ENCODE peak calls at places on chromosomes 4 and X, in seven cellular contexts. V is GM13976, Z is fibroblast of lung, P is astrocyte, I is AG09309, N is bronchial epithelial cell, D is omental fat pad. T is an unnamed sample.

GRCh38 chr4:110087116-110087708 is 111.2 kb downstream of the ELOVL6 start:
- DNase-seq in V (no peak), Z (peak), P (peak), I (peak), N (peak), D (no peak), T (no peak)

GRCh38 chrX:39559229-39559628 is 538.5 kb downstream of the BCOR start:
- DNase-seq in V (no peak), Z (no peak), P (peak), I (no peak), N (peak), D (no peak), T (no peak)

GRCh38 chrX:136867096-136867491 is 13.4 kb downstream of the RBMX start:
- DNase-seq in V (no peak), Z (peak), P (no peak), I (no peak), N (no peak), D (no peak), T (no peak)

GRCh38 chrX:151983186-151983585 is 8.7 kb upstream of the GABRE start:
- DNase-seq in V (no peak), Z (no peak), P (no peak), I (no peak), N (peak), D (no peak), T (no peak)

GRCh38 chr4:186079698-186080097 is 10.7 kb downstream of the TLR3 start:
- DNase-seq in V (no peak), Z (no peak), P (no peak), I (no peak), N (no peak), D (no peak), T (no peak)

GRCh38 chr4:89838005-89838404 is 1.0 kb upstream of the SNCA start:
- DNase-seq in V (peak), Z (peak), P (no peak), I (no peak), N (peak), D (no peak), T (no peak)

GRCh38 chrX:13120017-13120416 is 75.6 kb upstream of the FAM9C start:
- DNase-seq in V (no peak), Z (peak), P (peak), I (no peak), N (peak), D (no peak), T (no peak)

GRCh38 chrX:104270916-104271512 is 16.3 kb upstream of the ESX1 start:
- DNase-seq in V (peak), Z (peak), P (peak), I (no peak), N (peak), D (no peak), T (no peak)

GRCh38 chr4:7867701-7868429 is 71.8 kb downstream of the AFAP1 start:
- DNase-seq in V (no peak), Z (no peak), P (peak), I (no peak), N (peak), D (no peak), T (no peak)

GRCh38 chrX:107924136-107924746 is 57.9 kb downstream of the TEX13B start:
- DNase-seq in V (no peak), Z (no peak), P (no peak), I (no peak), N (no peak), D (no peak), T (no peak)

GRCh38 chr4:175971393-175972179 is 94.1 kb upstream of the WDR17 start:
- DNase-seq in V (no peak), Z (peak), P (peak), I (no peak), N (no peak), D (no peak), T (no peak)

DNA sequence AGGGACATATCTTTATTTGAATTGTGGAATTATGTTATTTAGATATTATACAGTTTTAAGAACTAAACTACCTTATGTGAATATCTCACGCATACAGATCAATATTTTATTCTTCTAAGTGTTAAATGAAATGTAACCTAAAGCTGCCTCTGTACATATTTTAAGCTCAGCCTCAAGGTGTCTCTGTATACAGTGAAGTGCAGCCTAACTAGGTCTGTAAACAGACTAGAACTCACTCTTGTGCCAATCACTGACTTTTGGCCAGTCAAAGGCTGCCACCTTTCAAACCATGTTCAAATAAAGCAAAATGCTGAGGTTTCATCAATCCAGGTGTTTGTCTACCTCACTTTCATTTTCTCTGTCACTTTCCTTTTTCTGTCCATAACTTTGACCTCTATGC is 1074.5 kb upstream of the PRKX start:
- DNase-seq in V (no peak), Z (no peak), P (no peak), I (no peak), N (peak), D (no peak), T (no peak)
- TF ChIP-seq CTCF in V (no peak), Z (no peak), P (no peak), I (no peak), N (no peak), D (no peak), T (no peak)

DNA sequence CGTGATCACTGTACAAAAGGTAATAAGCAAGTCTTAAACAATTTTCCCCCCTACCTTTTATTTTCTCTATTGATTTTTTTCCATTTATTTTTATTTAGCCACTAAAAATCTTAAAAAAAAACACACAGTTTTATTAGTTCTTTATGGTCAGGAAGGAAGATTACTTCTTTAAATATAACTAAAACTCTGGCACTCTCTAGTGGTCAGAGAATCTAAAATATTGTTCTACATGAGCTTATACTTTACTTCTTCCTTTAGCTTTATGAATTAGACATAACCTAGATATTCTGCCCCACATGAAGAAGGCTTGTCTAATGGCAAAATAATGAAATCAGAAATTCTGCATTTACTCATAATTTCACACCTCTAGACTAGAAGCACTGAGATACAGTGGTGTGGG is 135.2 kb downstream of the PDE5A start:
- DNase-seq in V (no peak), Z (no peak), P (no peak), I (no peak), N (peak), D (no peak), T (no peak)
- TF ChIP-seq CTCF in V (no peak), Z (no peak), P (peak), I (no peak), N (no peak), D (no peak), T (no peak)

DNA sequence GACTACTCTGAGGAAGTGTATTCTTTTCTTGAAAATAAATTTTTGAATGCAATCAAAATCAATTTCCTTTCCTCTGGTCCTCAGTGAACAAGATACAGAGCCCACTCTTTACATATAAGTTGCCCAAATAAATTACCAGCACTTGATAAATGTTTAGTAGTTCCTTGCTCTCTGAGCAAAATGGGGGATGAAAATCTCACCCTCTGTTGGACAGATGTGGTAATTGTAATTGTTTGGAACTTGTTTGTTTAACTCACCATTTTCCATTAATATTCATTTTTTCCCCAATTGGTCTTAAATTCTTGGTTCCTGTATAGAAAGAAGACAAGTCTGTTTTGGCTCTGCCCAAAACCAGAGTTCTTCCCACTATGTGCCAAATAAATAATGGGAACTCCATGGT is 146.3 kb downstream of the LDB2 start:
- DNase-seq in V (no peak), Z (peak), P (no peak), I (no peak), N (no peak), D (no peak), T (no peak)
- TF ChIP-seq CTCF in V (no peak), Z (no peak), P (peak), I (peak), N (no peak), D (no peak), T (no peak)

GRCh38 chrX:17741123-17741511 is 3.8 kb downstream of the SCML1 start:
- DNase-seq in V (no peak), Z (no peak), P (no peak), I (no peak), N (no peak), D (no peak), T (no peak)

GRCh38 chrX:17743913-17744312 is 6.6 kb downstream of the SCML1 start:
- DNase-seq in V (no peak), Z (no peak), P (no peak), I (no peak), N (peak), D (no peak), T (no peak)

GRCh38 chrX:17748684-17749083 is 11.4 kb downstream of the SCML1 start:
- DNase-seq in V (no peak), Z (no peak), P (no peak), I (no peak), N (no peak), D (no peak), T (no peak)

GRCh38 chrX:17747692-17748091 is 10.4 kb downstream of the SCML1 start:
- DNase-seq in V (no peak), Z (no peak), P (no peak), I (no peak), N (no peak), D (no peak), T (no peak)

GRCh38 chrX:17744896-17745523 is 7.7 kb downstream of the SCML1 start:
- DNase-seq in V (no peak), Z (peak), P (no peak), I (no peak), N (peak), D (no peak), T (no peak)
- TF ChIP-seq CTCF in V (no peak), Z (no peak), P (peak), I (peak), N (no peak), D (no peak), T (no peak)

GRCh38 chrX:45745479-45745878 is 544.8 kb upstream of the DIPK2B start:
- DNase-seq in V (no peak), Z (no peak), P (peak), I (no peak), N (no peak), D (no peak), T (no peak)

GRCh38 chrX:45747905-45748304 is 547.2 kb upstream of the DIPK2B start:
- DNase-seq in V (no peak), Z (no peak), P (peak), I (no peak), N (no peak), D (no peak), T (no peak)

GRCh38 chrX:45740291-45740690 is 539.6 kb upstream of the DIPK2B start:
- DNase-seq in V (no peak), Z (no peak), P (no peak), I (no peak), N (peak), D (no peak), T (no peak)

GRCh38 chrX:45743906-45744625 is 543.4 kb upstream of the DIPK2B start:
- DNase-seq in V (no peak), Z (no peak), P (no peak), I (no peak), N (no peak), D (no peak), T (no peak)

GRCh38 chrX:45743081-45743533 is 542.4 kb upstream of the DIPK2B start:
- DNase-seq in V (no peak), Z (peak), P (peak), I (no peak), N (peak), D (no peak), T (no peak)
- TF ChIP-seq CTCF in V (no peak), Z (peak), P (peak), I (peak), N (peak), D (no peak), T (no peak)

GRCh38 chr4:103996059-103996458 is 276.3 kb upstream of the TACR3 start:
- DNase-seq in V (no peak), Z (peak), P (peak), I (no peak), N (peak), D (no peak), T (no peak)
- TF ChIP-seq CTCF in V (no peak), Z (no peak), P (no peak), I (no peak), N (no peak), D (no peak), T (no peak)

DNA sequence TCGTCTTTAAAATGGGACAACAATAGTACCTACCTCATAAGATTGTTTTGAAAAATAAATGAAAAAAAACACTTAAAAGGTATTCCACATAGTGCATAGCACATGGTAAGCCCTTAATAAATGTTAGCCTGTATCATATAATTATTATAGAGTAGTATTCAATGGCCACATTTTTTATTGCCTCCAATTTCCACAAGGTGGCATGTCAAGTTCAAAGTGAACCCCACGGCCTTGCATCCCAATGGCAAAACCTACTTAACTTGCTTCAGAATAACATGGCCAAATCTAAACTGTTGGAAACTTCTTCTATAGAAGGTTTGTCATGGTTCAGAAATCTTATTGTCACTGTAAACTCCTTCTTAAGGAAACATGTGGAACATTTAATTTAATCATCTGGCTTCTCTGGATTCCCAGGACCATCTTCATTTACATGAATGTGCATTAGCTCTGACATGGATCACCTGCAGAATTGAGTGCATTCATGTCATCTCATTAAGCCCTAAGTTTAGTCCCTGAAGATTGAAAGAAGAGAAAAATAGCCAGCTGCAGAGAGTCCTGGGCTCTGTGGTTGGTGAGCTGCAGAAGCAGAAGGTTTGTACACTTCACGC is 60.9 kb downstream of the ANXA3 start:
- DNase-seq in V (peak), Z (peak), P (no peak), I (no peak), N (peak), D (no peak), T (no peak)
- TF ChIP-seq CTCF in V (peak), Z (peak), P (peak), I (peak), N (peak), D (no peak), T (peak)

DNA sequence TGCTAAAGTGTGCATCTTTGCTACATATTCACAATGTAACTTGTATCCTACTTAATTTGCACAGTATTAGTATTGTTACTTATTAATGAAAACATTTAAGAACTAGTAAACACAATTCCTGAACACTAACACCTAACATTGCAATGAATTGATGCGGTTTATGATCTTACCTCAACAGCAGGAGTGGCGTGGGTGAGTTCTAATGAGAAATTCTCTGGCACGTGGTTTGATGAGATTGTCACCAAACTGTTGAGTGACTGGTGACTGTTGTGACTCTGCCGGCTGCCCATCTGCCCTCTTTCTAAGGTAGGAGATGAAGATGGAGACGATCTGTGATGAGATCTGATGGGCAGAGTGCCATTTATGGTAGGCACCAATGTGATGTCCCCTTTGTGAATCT is 2.9 kb downstream of the PCDH18 start:
- DNase-seq in V (no peak), Z (no peak), P (no peak), I (no peak), N (no peak), D (no peak), T (no peak)
- TF ChIP-seq CTCF in V (no peak), Z (no peak), P (no peak), I (no peak), N (no peak), D (no peak), T (no peak)

GRCh38 chr4:93337196-93337595 is 491.4 kb upstream of the ATOH1 start:
- DNase-seq in V (no peak), Z (no peak), P (no peak), I (no peak), N (no peak), D (no peak), T (no peak)
- TF ChIP-seq CTCF in V (no peak), Z (no peak), P (no peak), I (no peak), N (no peak), D (no peak), T (no peak)

GRCh38 chr4:56979674-56980073 is 978 bp downstream of the POLR2B start:
- DNase-seq in V (no peak), Z (no peak), P (no peak), I (no peak), N (peak), D (no peak), T (no peak)

GRCh38 chr4:56976283-56976877 is 1.0 kb downstream of the NOA1 start:
- DNase-seq in V (peak), Z (no peak), P (no peak), I (no peak), N (no peak), D (no peak), T (no peak)

GRCh38 chr4:56977321-56978012 is at the start of gene NOA1:
- DNase-seq in V (peak), Z (peak), P (peak), I (peak), N (peak), D (peak), T (peak)

GRCh38 chr4:56978750-56979303 is at the start of gene POLR2B:
- DNase-seq in V (peak), Z (peak), P (peak), I (peak), N (peak), D (peak), T (peak)

DNA sequence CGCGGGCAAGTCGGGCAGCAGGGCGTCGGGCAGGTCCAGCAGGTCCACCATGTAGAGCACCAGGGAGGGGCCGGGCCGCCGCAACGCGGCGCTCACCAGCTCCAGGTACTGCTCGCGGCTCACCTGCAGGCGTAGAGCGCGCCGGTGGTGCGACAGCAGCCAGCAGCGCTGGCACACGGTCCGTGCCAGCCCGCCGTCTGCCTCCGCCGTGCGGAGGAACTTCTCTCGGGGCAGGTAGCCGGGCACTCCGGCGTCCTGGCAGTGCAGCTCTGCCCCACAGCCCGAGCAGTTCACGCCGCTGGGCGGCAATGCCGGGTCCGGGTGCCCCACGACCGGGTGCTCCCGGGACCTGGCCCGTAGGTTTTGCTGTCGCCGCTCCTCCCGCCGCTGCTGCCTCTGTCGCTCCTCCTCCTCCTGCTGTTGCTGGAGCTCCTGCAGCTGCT is 507 bp downstream of the NOA1 start:
- DNase-seq in V (peak), Z (no peak), P (no peak), I (no peak), N (peak), D (no peak), T (no peak)
- TF ChIP-seq CTCF in V (peak), Z (no peak), P (no peak), I (no peak), N (peak), D (no peak), T (no peak)